ENCODE peak calls at places on chromosomes 2 and 18, in four cellular contexts. G is endothelial cell of umbilical vein, J is SJSA1, V is adrenal gland. Q is an unnamed sample.

GRCh38 chr2:129135017-129135416 is 816.3 kb upstream of the HS6ST1 start:
- DNase-seq in G (no peak), J (no peak), V (no peak), Q (no peak)

GRCh38 chr2:12515871-12516270 is 200.9 kb upstream of the TRIB2 start:
- DNase-seq in G (no peak), J (no peak), V (no peak), Q (no peak)

GRCh38 chr2:180006236-180006635 is 861 bp downstream of the CWC22 start:
- DNase-seq in G (no peak), J (no peak), V (no peak), Q (no peak)

GRCh38 chr2:95056461-95057459 is 31.3 kb downstream of the MAL start:
- DNase-seq in G (no peak), J (no peak), V (no peak), Q (peak; percentile 56)

GRCh38 chr2:176592230-176592629 is 323.0 kb downstream of the MTX2 start:
- DNase-seq in G (no peak), J (no peak), V (no peak), Q (no peak)

GRCh38 chr2:15042824-15043223 is 410.3 kb downstream of the LRATD1 start:
- DNase-seq in G (no peak), J (no peak), V (no peak), Q (no peak)

GRCh38 chr2:176176233-176176632 is 12.2 kb upstream of the HOXD1 start:
- DNase-seq in G (no peak), J (no peak), V (no peak), Q (no peak)

GRCh38 chr18:49694402-49694801 is 118.9 kb downstream of the ACAA2 start:
- DNase-seq in G (no peak), J (no peak), V (no peak), Q (no peak)

GRCh38 chr2:143607446-143608110 is 478.4 kb downstream of the ARHGAP15 start:
- DNase-seq in G (no peak), J (no peak), V (no peak), Q (no peak)

GRCh38 chr2:241514986-241515737 is 6.8 kb upstream of the STK25 start:
- DNase-seq in G (no peak), J (no peak), V (no peak), Q (no peak)

GRCh38 chr2:181900007-181900651 is 8.6 kb downstream of the ITPRID2 start:
- DNase-seq in G (no peak), J (no peak), V (no peak), Q (no peak)

GRCh38 chr2:263774-264492 is at the start of gene SH3YL1:
- DNase-seq in G (peak; percentile 7), J (no peak), V (peak; percentile 35), Q (no peak)

GRCh38 chr2:73823916-73824523 is 4.7 kb upstream of the STAMBP start:
- DNase-seq in G (peak; percentile 81), J (no peak), V (no peak), Q (no peak)

GRCh38 chr2:121173806-121174205 is 111.2 kb downstream of the TFCP2L1 start:
- DNase-seq in G (no peak), J (no peak), V (no peak), Q (no peak)

GRCh38 chr2:144445196-144445595 is 74.7 kb downstream of the ZEB2 start:
- DNase-seq in G (no peak), J (no peak), V (no peak), Q (no peak)

GRCh38 chr2:206260427-206261012 is 13.9 kb upstream of the ZDBF2 start:
- DNase-seq in G (no peak), J (no peak), V (no peak), Q (no peak)

GRCh38 chr2:207444756-207445155 is 85.0 kb upstream of the CREB1 start:
- DNase-seq in G (no peak), J (no peak), V (no peak), Q (no peak)

GRCh38 chr2:29042581-29043075 is 31.7 kb downstream of the PCARE start:
- DNase-seq in G (peak; percentile 14), J (no peak), V (peak; percentile 72), Q (no peak)

GRCh38 chr2:41963661-41964525 is 83.9 kb upstream of the PKDCC start:
- DNase-seq in G (peak; percentile 49), J (peak; percentile 68), V (peak; percentile 55), Q (no peak)

GRCh38 chr18:53909668-53910067 is 314.8 kb downstream of the MBD2 start:
- DNase-seq in G (no peak), J (peak; percentile 51), V (no peak), Q (no peak)

DNA sequence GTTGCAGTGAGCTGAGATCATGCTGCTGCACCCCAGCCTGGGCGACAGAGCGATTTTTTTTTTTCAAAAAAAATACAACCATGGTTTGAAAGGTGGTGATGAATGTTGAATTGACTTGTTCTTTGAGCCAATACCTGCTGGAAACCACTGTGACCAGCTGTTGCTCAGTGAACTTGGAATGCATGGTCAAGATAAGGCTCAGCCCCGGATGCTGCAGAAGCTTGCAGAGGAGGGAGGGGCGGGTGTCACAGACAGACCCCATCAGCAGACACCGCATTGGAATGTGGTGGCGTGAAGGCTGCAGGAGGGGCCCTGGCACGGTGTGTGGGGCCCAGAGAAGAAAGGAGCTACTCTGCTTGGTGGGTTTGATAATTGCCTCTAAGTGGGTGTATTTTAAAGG is 91.6 kb downstream of the ITGB1BP1 start:
- DNase-seq in G (no peak), J (no peak), V (no peak), Q (no peak)
- H3K27ac ChIP-seq in G (no peak overlapping the region), J (no peak overlapping the region), V (no peak overlapping the region), Q (no peak overlapping the region)

GRCh38 chr2:84969511-84970265 is 1.3 kb upstream of the KCMF1 start:
- DNase-seq in G (peak; percentile 55), J (no peak), V (no peak), Q (no peak)

GRCh38 chr2:84970956-84971798 is at the start of gene KCMF1:
- DNase-seq in G (peak; percentile 30), J (peak; percentile 84), V (peak; percentile 75), Q (peak; percentile 24)

GRCh38 chr2:84970266-84970955 is 550 bp upstream of the KCMF1 start:
- DNase-seq in G (peak; percentile 69), J (peak; percentile 61), V (peak; percentile 67), Q (peak; percentile 69)

DNA sequence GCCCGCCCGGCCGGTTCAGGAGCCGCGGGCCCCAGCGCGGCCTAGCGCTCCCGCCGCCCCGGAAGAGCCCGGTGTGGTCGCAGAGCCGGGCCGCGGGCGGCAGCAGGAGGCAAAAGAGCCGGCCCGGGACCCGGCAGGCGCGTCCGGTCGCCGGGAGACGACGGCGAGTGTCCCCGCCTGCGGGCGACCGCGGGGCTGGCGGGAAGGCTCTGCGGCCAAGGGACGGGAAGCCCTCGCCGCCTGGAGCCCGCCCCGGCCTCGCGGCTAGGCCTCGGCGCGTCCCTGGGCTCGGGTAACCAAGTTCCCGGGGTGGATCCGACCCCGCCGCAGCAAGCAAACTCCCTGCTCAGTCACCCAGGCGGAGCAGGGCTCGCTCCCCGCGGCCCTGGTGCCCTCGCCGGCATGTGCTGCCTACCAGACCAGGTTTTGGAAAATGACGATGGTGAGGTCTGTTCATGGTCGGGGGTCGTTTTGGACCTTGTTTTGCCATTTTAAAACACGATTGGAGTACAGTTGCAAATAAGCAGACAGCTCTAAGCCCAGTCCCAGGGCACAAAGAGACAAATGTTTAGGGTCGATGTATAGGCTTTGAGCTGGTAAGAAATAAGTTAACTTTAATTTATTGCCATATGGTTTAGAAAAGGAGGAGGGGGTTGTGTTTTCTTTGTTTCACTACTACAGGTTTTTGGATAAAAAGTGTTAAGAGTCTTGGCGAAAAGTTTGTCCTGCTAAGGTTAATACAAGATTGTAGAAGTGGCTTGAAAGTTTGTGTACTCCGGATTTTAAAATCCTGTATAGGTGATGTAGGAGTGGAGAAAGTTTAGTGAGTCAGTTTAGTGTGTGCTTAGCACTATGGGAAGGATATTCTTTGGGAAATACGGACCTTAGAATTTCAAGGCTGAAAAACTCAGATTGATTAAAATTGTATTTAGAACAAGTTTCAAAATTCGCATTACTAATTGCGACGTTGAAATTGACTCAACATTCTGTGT is 1.1 kb downstream of the KCMF1 start:
- DNase-seq in G (peak; percentile 48), J (peak; percentile 51), V (peak; percentile 66), Q (peak; percentile 31)
- H3K27ac ChIP-seq in G (peak overlapping the region; percentile 94), J (peak overlapping the region; percentile 93), V (peak overlapping the region; percentile 99), Q (peak overlapping the region; percentile 70)

GRCh38 chr18:70334264-70334663 is 45.4 kb downstream of the SOCS6 start:
- DNase-seq in G (no peak), J (no peak), V (no peak), Q (no peak)
- H3K27ac ChIP-seq in G (no peak overlapping the region), J (peak overlapping the region; percentile 88), V (peak overlapping the region; percentile 29), Q (no peak overlapping the region)

GRCh38 chr2:217436386-217436785 is 566.4 kb downstream of the TNS1 start:
- DNase-seq in G (no peak), J (no peak), V (no peak), Q (no peak)

GRCh38 chr2:217438136-217438535 is 564.7 kb downstream of the TNS1 start:
- DNase-seq in G (no peak), J (no peak), V (no peak), Q (no peak)

GRCh38 chr2:217440000-217440399 is 562.8 kb downstream of the TNS1 start:
- DNase-seq in G (no peak), J (no peak), V (no peak), Q (no peak)

GRCh38 chr2:217437289-217437688 is 565.5 kb downstream of the TNS1 start:
- DNase-seq in G (no peak), J (no peak), V (peak; percentile 26), Q (no peak)

GRCh38 chr2:217438821-217439220 is 564.0 kb downstream of the TNS1 start:
- DNase-seq in G (no peak), J (no peak), V (no peak), Q (no peak)
- H3K27ac ChIP-seq in G (no peak overlapping the region), J (no peak overlapping the region), V (no peak overlapping the region), Q (no peak overlapping the region)